ENCODE peak calls at places on chromosomes 7 and 10, in six cellular contexts. U is MV-4-11; J is choroid plexus epithelial cell; W is stimulated activated CD4-positive, alpha-beta T cell treated with anti-CD3 and anti-CD28 coated beads, Interleukin-15, amount 100 ng/mL, for 1 hour; A is RWPE1; B is T-cell. C is an unnamed sample.

GRCh38 chr7:120979765-120980499 is 8.6 kb upstream of the CPED1 start:
- DNase-seq in A (no peak), W (no peak), U (no peak), B (no peak), J (no peak), C (no peak)

GRCh38 chr7:4820968-4821471 is 40.8 kb downstream of the PAPOLB start:
- DNase-seq in J (no peak), W (no peak), A (no peak), U (no peak), B (no peak), C (no peak)

GRCh38 chr7:155833651-155834050 is 21.4 kb upstream of the SHH start:
- DNase-seq in A (no peak), J (no peak), U (no peak), W (no peak), B (no peak), C (no peak)

GRCh38 chr10:123703195-123703790 is 37.1 kb downstream of the GPR26 start:
- DNase-seq in U (no peak), A (no peak), B (no peak), W (no peak), J (no peak), C (no peak)

GRCh38 chr7:114317450-114318098 is 97.0 kb upstream of the FOXP2 start:
- DNase-seq in J (no peak), A (no peak), W (no peak), B (no peak), U (no peak), C (no peak)

GRCh38 chr10:76201962-76202361 is 770.5 kb downstream of the LRMDA start:
- DNase-seq in A (no peak), U (no peak), W (no peak), B (no peak), J (no peak), C (no peak)

GRCh38 chr10:127991543-127992255 is 84.8 kb downstream of the PTPRE start:
- DNase-seq in B (no peak), U (no peak), J (peak), A (no peak), W (no peak), C (no peak)

GRCh38 chr10:25465582-25466372 is 291.0 kb downstream of the GPR158 start:
- DNase-seq in J (no peak), A (no peak), U (no peak), B (no peak), W (no peak), C (no peak)